ENCODE peak calls at places on chromosome 10, in seven cellular contexts. W is GM06990, G is renal cortical epithelial cell, M is activated gamma-delta T cell treated with Interleukin-2 at 50 U/mL for 16 hours, Q is GM03348, V is WERI-Rb-1, E is NCI-H510A treated with DMSO at 0.1 percent for 48 hours. Y is an unnamed sample.
A peak's percentile ranks its signal among the peaks of the same experiment; 100 is the strongest.

GRCh38 chr10:11147723-11148122 is 130.1 kb downstream of the CELF2 start:
- DNase-seq in W (no peak), G (no peak), M (no peak), Q (no peak), V (no peak), E (no peak), Y (no peak)

GRCh38 chr10:52229271-52229931 is 84.7 kb upstream of the DKK1 start:
- DNase-seq in W (no peak), G (peak; percentile 64), M (no peak), Q (no peak), V (no peak), E (no peak), Y (no peak)

GRCh38 chr10:29297678-29298077 is 8.8 kb downstream of the LYZL1 start:
- DNase-seq in W (no peak), G (peak; percentile 13), M (no peak), Q (no peak), V (no peak), E (no peak), Y (no peak)

GRCh38 chr10:51666476-51666875 is 32.9 kb downstream of the CSTF2T start:
- DNase-seq in W (no peak), G (no peak), M (no peak), Q (no peak), V (no peak), E (no peak), Y (no peak)

GRCh38 chr10:71007516-71007915 is 119.2 kb upstream of the PCBD1 start:
- DNase-seq in W (no peak), G (no peak), M (no peak), Q (no peak), V (no peak), E (no peak), Y (no peak)

GRCh38 chr10:782751-783648 is 93.5 kb upstream of the DIP2C start:
- DNase-seq in W (no peak), G (no peak), M (no peak), Q (peak; percentile 3), V (no peak), E (no peak), Y (no peak)

GRCh38 chr10:100736809-100737358 is 8.5 kb upstream of the PAX2 start:
- DNase-seq in W (no peak), G (no peak), M (no peak), Q (no peak), V (no peak), E (no peak), Y (no peak)

GRCh38 chr10:649798-650690 is 39.4 kb downstream of the DIP2C start:
- DNase-seq in W (no peak), G (peak; percentile 92), M (no peak), Q (no peak), V (no peak), E (peak; percentile 85), Y (no peak)

GRCh38 chr10:97032624-97033023 is 153.1 kb downstream of the SLIT1 start:
- DNase-seq in W (no peak), G (no peak), M (no peak), Q (no peak), V (no peak), E (no peak), Y (no peak)

GRCh38 chr10:20207700-20208099 is 391.5 kb downstream of the PLXDC2 start:
- DNase-seq in W (no peak), G (no peak), M (no peak), Q (no peak), V (no peak), E (no peak), Y (no peak)

GRCh38 chr10:52331759-52332364 is 17.8 kb downstream of the DKK1 start:
- DNase-seq in W (no peak), G (no peak), M (no peak), Q (no peak), V (no peak), E (no peak), Y (no peak)

GRCh38 chr10:4474829-4475228 is 351.2 kb upstream of the AKR1E2 start:
- DNase-seq in W (no peak), G (peak; percentile 54), M (no peak), Q (no peak), V (no peak), E (no peak), Y (no peak)